ENCODE peak calls at places on chromosomes 7 and 10, in four cellular contexts. One of them, this sample, is unnamed.

GRCh38 chr7:94700926-94701554 is 45.1 kb upstream of the SGCE start:
- DNase-seq in ascending aorta: no peak
- DNase-seq in cardiac fibroblast: peak
- DNase-seq in choroid plexus epithelial cell: peak
- DNase-seq in this sample: no peak

GRCh38 chr7:116423499-116423898 is 76.0 kb upstream of the CAV2 start:
- DNase-seq in ascending aorta: no peak
- DNase-seq in cardiac fibroblast: no peak
- DNase-seq in choroid plexus epithelial cell: no peak
- DNase-seq in this sample: no peak

GRCh38 chr7:139620676-139621344 is 97.3 kb downstream of the CLEC2L start:
- DNase-seq in ascending aorta: no peak
- DNase-seq in cardiac fibroblast: peak
- DNase-seq in choroid plexus epithelial cell: peak
- DNase-seq in this sample: peak

GRCh38 chr10:100183482-100183881 is 2.3 kb downstream of the ERLIN1 start:
- DNase-seq in ascending aorta: no peak
- DNase-seq in cardiac fibroblast: peak
- DNase-seq in choroid plexus epithelial cell: peak
- DNase-seq in this sample: no peak

GRCh38 chr10:90130321-90131086 is 429.1 kb downstream of the KIF20B start:
- DNase-seq in ascending aorta: no peak
- DNase-seq in cardiac fibroblast: no peak
- DNase-seq in choroid plexus epithelial cell: no peak
- DNase-seq in this sample: no peak

GRCh38 chr10:6678211-6678803 is 98.2 kb upstream of the PRKCQ start:
- DNase-seq in ascending aorta: peak
- DNase-seq in cardiac fibroblast: peak
- DNase-seq in choroid plexus epithelial cell: peak
- DNase-seq in this sample: peak

GRCh38 chr7:13312327-13312726 is 624.9 kb downstream of the ARL4A start:
- DNase-seq in ascending aorta: no peak
- DNase-seq in cardiac fibroblast: no peak
- DNase-seq in choroid plexus epithelial cell: no peak
- DNase-seq in this sample: no peak

GRCh38 chr7:129821476-129821875 is 131.3 kb downstream of the UBE2H start:
- DNase-seq in ascending aorta: peak
- DNase-seq in cardiac fibroblast: no peak
- DNase-seq in choroid plexus epithelial cell: no peak
- DNase-seq in this sample: no peak

GRCh38 chr7:36506820-36507219 is 117.2 kb downstream of the ANLN start:
- DNase-seq in ascending aorta: no peak
- DNase-seq in cardiac fibroblast: peak
- DNase-seq in choroid plexus epithelial cell: peak
- DNase-seq in this sample: no peak

GRCh38 chr7:75842836-75843446 is 29.3 kb upstream of the CCL24 start:
- DNase-seq in ascending aorta: no peak
- DNase-seq in cardiac fibroblast: peak
- DNase-seq in choroid plexus epithelial cell: peak
- DNase-seq in this sample: no peak
- H3K4me3 ChIP-seq in ascending aorta: no peak
- H3K4me3 ChIP-seq in cardiac fibroblast: peak
- H3K4me3 ChIP-seq in choroid plexus epithelial cell: peak
- H3K4me3 ChIP-seq in this sample: no peak

DNA sequence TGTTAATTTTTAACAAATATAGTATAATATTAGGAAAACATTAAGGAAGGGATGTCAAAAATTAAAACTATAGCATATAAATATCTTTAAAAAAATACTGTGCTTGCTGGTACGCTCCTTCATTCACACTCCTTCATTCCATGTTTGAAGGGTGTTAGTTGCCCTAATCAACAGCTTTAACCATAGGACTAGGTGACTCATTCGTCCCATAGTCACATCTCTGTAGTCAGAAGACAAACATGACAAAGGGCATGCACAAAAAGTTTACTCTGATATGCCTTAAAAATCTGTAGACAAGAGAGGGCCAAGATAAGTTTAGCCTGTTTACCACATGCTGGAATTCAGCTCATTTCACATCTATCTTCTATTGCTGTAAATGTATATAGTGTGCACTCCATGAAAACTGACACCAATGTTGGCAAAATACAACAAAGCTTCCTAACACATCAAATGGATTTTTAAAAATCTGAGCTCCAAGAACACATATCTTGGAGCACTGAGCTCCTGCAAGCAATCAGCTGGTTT is 628 bp downstream of the FAM13C start:
- DNase-seq in ascending aorta: no peak
- DNase-seq in cardiac fibroblast: peak
- DNase-seq in choroid plexus epithelial cell: no peak
- DNase-seq in this sample: no peak
- H3K4me3 ChIP-seq in ascending aorta: peak
- H3K4me3 ChIP-seq in cardiac fibroblast: peak
- H3K4me3 ChIP-seq in choroid plexus epithelial cell: peak
- H3K4me3 ChIP-seq in this sample: peak

DNA sequence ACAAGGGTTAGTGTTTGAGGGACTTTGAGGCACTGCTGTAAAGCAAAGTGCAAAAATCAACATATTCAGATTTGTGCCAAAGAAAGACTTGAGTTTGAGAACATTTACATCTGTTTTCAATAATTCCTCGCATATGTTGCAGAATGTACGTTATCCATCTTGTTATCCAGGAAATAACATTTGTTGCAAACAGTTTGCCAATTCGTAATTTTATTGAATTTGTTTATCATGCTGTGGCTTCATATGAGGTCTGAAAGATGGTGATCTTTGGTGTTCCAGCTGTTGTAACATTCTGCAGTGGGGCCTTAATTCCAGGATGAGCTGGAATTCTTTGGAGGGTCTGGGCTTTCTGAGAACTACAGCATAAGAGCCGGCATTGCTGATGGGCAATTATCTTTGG is 396.2 kb downstream of the LRMDA start:
- DNase-seq in ascending aorta: no peak
- DNase-seq in cardiac fibroblast: no peak
- DNase-seq in choroid plexus epithelial cell: no peak
- DNase-seq in this sample: no peak
- H3K4me3 ChIP-seq in ascending aorta: no peak
- H3K4me3 ChIP-seq in cardiac fibroblast: no peak
- H3K4me3 ChIP-seq in choroid plexus epithelial cell: no peak
- H3K4me3 ChIP-seq in this sample: no peak

GRCh38 chr10:3825244-3825643 is 40.2 kb upstream of the KLF6 start:
- DNase-seq in ascending aorta: no peak
- DNase-seq in cardiac fibroblast: peak
- DNase-seq in choroid plexus epithelial cell: peak
- DNase-seq in this sample: no peak
- H3K4me3 ChIP-seq in ascending aorta: no peak
- H3K4me3 ChIP-seq in cardiac fibroblast: no peak
- H3K4me3 ChIP-seq in choroid plexus epithelial cell: no peak
- H3K4me3 ChIP-seq in this sample: no peak

GRCh38 chr7:435518-436366 is 83.9 kb downstream of the PDGFA start:
- DNase-seq in ascending aorta: no peak
- DNase-seq in cardiac fibroblast: peak
- DNase-seq in choroid plexus epithelial cell: no peak
- DNase-seq in this sample: no peak
- H3K4me3 ChIP-seq in ascending aorta: no peak
- H3K4me3 ChIP-seq in cardiac fibroblast: no peak
- H3K4me3 ChIP-seq in choroid plexus epithelial cell: no peak
- H3K4me3 ChIP-seq in this sample: no peak

DNA sequence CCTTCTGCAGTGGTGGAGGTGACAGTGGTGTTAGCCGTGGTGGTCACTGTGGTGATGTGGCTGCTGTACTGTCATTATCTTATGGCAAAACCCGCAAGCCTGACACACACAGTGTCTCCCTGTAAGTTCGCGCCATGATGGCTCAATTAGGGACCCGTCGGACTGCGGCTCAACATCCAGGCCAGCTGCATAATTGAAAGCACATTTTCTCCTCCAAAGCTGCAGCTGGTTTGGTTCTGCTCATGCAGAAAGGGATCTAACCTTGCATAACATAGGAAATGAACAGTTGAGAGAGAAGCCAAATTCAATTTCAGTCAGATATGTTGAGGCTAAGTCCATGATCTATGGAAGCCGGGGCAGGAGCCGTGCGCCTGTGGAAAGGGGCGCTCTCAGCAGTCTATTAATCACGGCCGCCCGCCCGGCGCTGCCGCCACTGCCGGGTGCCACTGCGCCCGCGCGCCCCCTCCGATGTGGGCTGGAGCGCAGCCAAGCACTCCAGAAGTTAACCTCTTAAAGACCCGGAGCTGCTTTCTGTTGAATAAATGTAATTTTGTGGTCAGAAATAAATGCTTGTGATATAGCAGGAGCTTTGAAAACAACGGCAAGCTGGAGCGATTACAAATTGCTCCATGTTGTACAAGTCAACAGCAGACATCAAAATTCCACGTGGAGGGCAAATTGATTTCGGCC is 227.7 kb downstream of the CUX1 start:
- DNase-seq in ascending aorta: peak
- DNase-seq in cardiac fibroblast: peak
- DNase-seq in choroid plexus epithelial cell: peak
- DNase-seq in this sample: peak
- H3K4me3 ChIP-seq in ascending aorta: peak
- H3K4me3 ChIP-seq in cardiac fibroblast: peak
- H3K4me3 ChIP-seq in choroid plexus epithelial cell: no peak
- H3K4me3 ChIP-seq in this sample: no peak

This sample was measured in H7.